ENCODE peak calls at places on chromosomes 2 and 18, in four cellular contexts. N is NCI-H460, E is T-helper 22 cell, I is fibroblast of mammary gland. W is an unnamed sample.

GRCh38 chr18:51137051-51137729 is 60.3 kb downstream of the MEX3C start:
- DNase-seq in I (no peak), E (no peak), N (peak; percentile 61), W (no peak)

GRCh38 chr2:29066271-29066860 is 8.0 kb downstream of the PCARE start:
- DNase-seq in N (no peak), I (peak; percentile 69), E (no peak), W (no peak)

GRCh38 chr2:43084699-43085091 is 141.7 kb downstream of the ZFP36L2 start:
- DNase-seq in I (peak; percentile 72), E (no peak), N (no peak), W (no peak)

GRCh38 chr2:65366595-65367125 is 65.7 kb downstream of the SPRED2 start:
- DNase-seq in N (peak; percentile 86), I (peak; percentile 99), E (no peak), W (no peak)

GRCh38 chr2:84631047-84631446 is 114.7 kb downstream of the DNAH6 start:
- DNase-seq in N (peak; percentile 51), E (no peak), I (peak; percentile 52), W (no peak)

GRCh38 chr2:127993659-127994058 is 34.2 kb downstream of the SAP130 start:
- DNase-seq in N (no peak), I (no peak), E (no peak), W (no peak)

GRCh38 chr2:120576509-120577474 is 158.9 kb upstream of the GLI2 start:
- DNase-seq in N (no peak), I (peak; percentile 24), E (no peak), W (no peak)

GRCh38 chr2:128323501-128323931 is 4.8 kb upstream of the HS6ST1 start:
- DNase-seq in N (no peak), E (no peak), I (no peak), W (no peak)

GRCh38 chr2:71905205-71905604 is 242.5 kb downstream of the CYP26B1 start:
- DNase-seq in E (no peak), N (no peak), I (peak; percentile 40), W (no peak)

GRCh38 chr2:36482576-36483214 is 115.3 kb downstream of the FEZ2 start:
- DNase-seq in I (peak; percentile 67), N (no peak), E (no peak), W (no peak)

GRCh38 chr2:154580767-154581166 is 117.7 kb upstream of the KCNJ3 start:
- DNase-seq in I (no peak), N (no peak), E (no peak), W (no peak)

W was measured in effector memory CD4-positive, alpha-beta T cell.